ENCODE peak calls at places on chromosomes 2 and 18, in five cellular contexts. B, I, P, E and K are unnamed samples.

GRCh38 chr2:84832772-84833461 is 48.0 kb downstream of the TRABD2A start:
- DNase-seq in P (no peak), I (peak; percentile 36), B (no peak), E (no peak), K (no peak)

GRCh38 chr2:98769784-98770183 is 38.9 kb upstream of the MGAT4A start:
- DNase-seq in P (no peak), E (no peak), I (no peak), B (no peak), K (peak; percentile 61)

GRCh38 chr2:112048887-112049286 is 6.2 kb upstream of the TMEM87B start:
- DNase-seq in B (peak; percentile 38), I (peak; percentile 42), P (no peak), E (no peak), K (peak; percentile 50)

GRCh38 chr18:52190630-52191029 is 149.4 kb upstream of the DCC start:
- DNase-seq in P (no peak), B (no peak), I (no peak), E (no peak), K (no peak)

GRCh38 chr18:2846638-2847340 is at the start of gene EMILIN2:
- DNase-seq in P (no peak), E (no peak), B (no peak), I (peak; percentile 87), K (peak; percentile 31)

GRCh38 chr2:103459302-103459701 is 697.5 kb downstream of the TMEM182 start:
- DNase-seq in B (no peak), E (no peak), P (no peak), I (no peak), K (no peak)

GRCh38 chr2:8036366-8036765 is 645.5 kb upstream of the ID2 start:
- DNase-seq in E (no peak), I (no peak), P (no peak), B (no peak), K (no peak)

GRCh38 chr18:3985030-3985429 is 470.1 kb downstream of the DLGAP1 start:
- DNase-seq in I (no peak), E (no peak), P (no peak), B (no peak), K (no peak)

GRCh38 chr2:112182581-112183034 is 44.4 kb downstream of the FBLN7 start:
- DNase-seq in B (no peak), I (no peak), P (no peak), E (no peak), K (no peak)

GRCh38 chr2:239061824-239062560 is 214.1 kb downstream of the TWIST2 start:
- DNase-seq in I (no peak), P (no peak), B (no peak), E (no peak), K (no peak)

GRCh38 chr2:174343638-174344455 is 9.1 kb downstream of the SP9 start:
- DNase-seq in B (no peak), P (no peak), I (peak; percentile 26), E (no peak), K (no peak)

GRCh38 chr2:197626965-197627629 is 48.3 kb downstream of the RFTN2 start:
- DNase-seq in P (no peak), I (no peak), B (no peak), E (no peak), K (no peak)

GRCh38 chr2:121648206-121648605 is 1.1 kb downstream of the CLASP1 start:
- DNase-seq in E (no peak), P (no peak), I (peak; percentile 29), B (no peak), K (no peak)

GRCh38 chr2:111618577-111618930 is 265.4 kb downstream of the ANAPC1 start:
- DNase-seq in I (no peak), E (no peak), P (no peak), B (no peak), K (no peak)

GRCh38 chr2:46283693-46284092 is 13.5 kb upstream of the EPAS1 start:
- DNase-seq in P (no peak), B (no peak), E (no peak), I (no peak), K (no peak)

GRCh38 chr2:73870084-73870483 is 22.7 kb upstream of the ACTG2 start:
- DNase-seq in P (no peak), I (no peak), E (no peak), B (peak; percentile 39), K (peak; percentile 29)

GRCh38 chr2:64888591-64889309 is 100.4 kb upstream of the SLC1A4 start:
- DNase-seq in I (no peak), E (no peak), B (peak; percentile 80), P (no peak), K (no peak)

GRCh38 chr2:30798536-30798991 is 8.7 kb downstream of the CAPN13 start:
- DNase-seq in P (no peak), E (no peak), I (no peak), B (no peak), K (peak; percentile 23)

GRCh38 chr2:238339395-238339780 is 19.1 kb downstream of the TRAF3IP1 start:
- DNase-seq in B (peak; percentile 53), P (no peak), E (no peak), I (no peak), K (peak; percentile 36)

GRCh38 chr18:3916082-3916481 is 466.1 kb downstream of the TGIF1 start:
- DNase-seq in B (no peak), E (peak; percentile 60), I (no peak), P (no peak), K (no peak)

GRCh38 chr2:239394346-239394945 is 6.4 kb downstream of the HDAC4 start:
- DNase-seq in B (no peak), P (no peak), E (no peak), I (no peak), K (no peak)

GRCh38 chr18:43587538-43588153 is 310.4 kb upstream of the SYT4 start:
- DNase-seq in B (peak; percentile 26), P (no peak), E (no peak), I (peak; percentile 39), K (no peak)

GRCh38 chr2:101197215-101197745 is 46.1 kb upstream of the TBC1D8 start:
- DNase-seq in E (no peak), B (no peak), P (no peak), I (no peak), K (no peak)

GRCh38 chr2:152594792-152595191 is 122.5 kb downstream of the PRPF40A start:
- DNase-seq in E (no peak), I (no peak), P (no peak), B (no peak), K (no peak)

GRCh38 chr2:11056614-11057013 is 98.7 kb upstream of the SLC66A3 start:
- DNase-seq in I (no peak), B (peak; percentile 81), E (no peak), P (no peak), K (no peak)

GRCh38 chr2:43158259-43158880 is 68.0 kb downstream of the ZFP36L2 start:
- DNase-seq in B (peak; percentile 94), E (no peak), P (peak; percentile 53), I (peak; percentile 50), K (peak; percentile 63)

GRCh38 chr2:186496401-186496800 is 10.3 kb downstream of the ZC3H15 start:
- DNase-seq in P (no peak), E (no peak), B (no peak), I (no peak), K (no peak)

GRCh38 chr2:40716879-40717278 is 265.0 kb upstream of the SLC8A1 start:
- DNase-seq in E (no peak), B (peak; percentile 73), I (no peak), P (no peak), K (no peak)

DNA sequence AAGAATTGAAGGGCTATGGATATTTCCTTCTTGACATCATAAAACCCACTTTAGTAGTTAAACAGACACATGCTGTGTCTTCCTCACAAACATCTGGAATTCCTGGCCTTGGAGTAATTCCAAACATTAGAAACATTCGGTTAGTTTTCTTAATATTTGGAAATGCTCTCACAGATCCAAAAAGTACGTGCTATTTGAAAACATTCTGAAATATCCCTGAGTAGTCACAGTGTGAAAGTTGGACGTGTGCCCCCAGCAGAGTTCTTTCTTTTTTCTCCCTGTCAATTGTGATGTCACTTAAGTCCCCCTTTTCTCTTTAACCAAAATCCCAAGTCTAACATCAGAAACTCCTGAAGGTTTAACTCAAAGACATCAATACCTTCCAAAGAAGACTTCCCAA is 91.3 kb downstream of the ANTXR1 start:
- DNase-seq in P (no peak), B (no peak), I (no peak), E (no peak), K (no peak)
- TF ChIP-seq CTCF in P (no peak), B (no peak), I (no peak), E (no peak), K (no peak)

DNA sequence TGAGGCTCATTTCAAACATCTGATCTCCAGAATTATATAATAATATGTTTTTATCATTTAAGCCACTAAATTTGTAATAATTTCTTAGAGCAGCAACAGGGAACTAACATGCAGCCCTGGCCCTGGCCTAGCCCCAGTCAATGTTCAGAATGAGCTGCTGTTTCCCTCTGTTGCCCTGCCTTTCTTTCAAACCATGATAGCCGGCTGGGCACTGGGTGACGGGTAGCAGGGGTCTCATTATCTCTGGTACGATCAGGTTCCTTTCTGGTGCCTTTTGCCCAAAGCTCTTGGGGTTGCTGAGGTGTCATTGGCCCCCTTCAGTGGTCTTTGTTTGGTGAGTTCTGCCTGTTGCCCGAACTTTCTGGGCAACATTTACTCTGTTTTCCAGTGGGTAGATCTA is 63.1 kb downstream of the THNSL2 start:
- DNase-seq in E (no peak), B (no peak), I (no peak), P (no peak), K (no peak)
- TF ChIP-seq CTCF in E (no peak), B (no peak), I (no peak), P (no peak), K (no peak)

GRCh38 chr2:206989306-206989705 is 50.0 kb downstream of the CPO start:
- DNase-seq in E (no peak), I (peak; percentile 37), P (no peak), B (no peak), K (peak; percentile 35)
- TF ChIP-seq CTCF in E (peak; percentile 68), I (peak; percentile 88), P (no peak), B (peak; percentile 66), K (peak; percentile 54)

GRCh38 chr2:143181494-143181893 is 52.3 kb downstream of the ARHGAP15 start:
- DNase-seq in E (no peak), P (no peak), I (no peak), B (no peak), K (no peak)

GRCh38 chr2:143182649-143183048 is 53.4 kb downstream of the ARHGAP15 start:
- DNase-seq in E (no peak), B (no peak), P (no peak), I (no peak), K (no peak)

DNA sequence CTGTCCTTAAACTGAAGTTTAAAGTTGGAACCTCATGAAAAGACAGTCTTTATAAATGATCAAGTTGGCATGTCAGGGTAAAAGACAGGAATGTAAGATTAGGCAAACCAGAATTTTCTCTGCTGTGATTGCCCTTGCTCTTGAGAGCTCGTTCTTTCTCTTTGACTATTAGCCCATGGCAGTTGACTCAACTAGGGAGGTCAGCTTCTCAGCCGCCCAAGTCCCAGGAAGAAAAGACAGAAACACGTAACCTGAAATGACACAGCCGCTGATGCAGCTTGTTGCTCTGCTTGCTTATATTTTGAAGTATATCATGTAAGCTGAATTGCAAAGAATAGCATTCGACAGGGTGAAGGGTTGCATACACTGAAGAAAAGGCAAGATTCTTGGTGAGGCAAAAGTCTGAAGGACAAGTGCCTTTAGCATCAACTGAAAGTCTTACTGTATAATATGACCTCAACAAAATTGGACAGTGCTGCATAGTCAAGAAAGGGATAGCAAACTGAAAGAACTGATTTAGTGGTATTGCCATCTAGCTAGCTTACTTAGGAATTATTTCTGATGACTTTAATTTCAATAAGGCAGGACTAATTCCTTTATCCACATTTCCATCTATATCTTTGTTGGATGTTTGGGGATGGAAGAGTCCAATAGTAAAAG is 54.7 kb downstream of the ARHGAP15 start:
- DNase-seq in E (no peak), P (no peak), B (no peak), I (peak; percentile 23), K (no peak)
- TF ChIP-seq CTCF in E (no peak), P (no peak), B (no peak), I (no peak), K (no peak)